ENCODE peak calls at places on chromosomes 3 and 15, in five cellular contexts. One of them, this sample, is unnamed.

GRCh38 chr15:81235781-81236507 is 39.3 kb downstream of the IL16 start:
- DNase-seq in K562: no peak
- DNase-seq in HCT116: no peak
- DNase-seq in H1: no peak
- DNase-seq in HepG2: no peak
- DNase-seq in this sample: no peak

GRCh38 chr3:76065975-76066374 is 280.6 kb upstream of the ZNF717 start:
- DNase-seq in HepG2: no peak
- DNase-seq in HCT116: no peak
- DNase-seq in H1: no peak
- DNase-seq in K562: no peak
- DNase-seq in this sample: no peak

GRCh38 chr3:168024537-168024941 is 71.2 kb downstream of the GOLIM4 start:
- DNase-seq in HepG2: no peak
- DNase-seq in H1: no peak
- DNase-seq in K562: no peak
- DNase-seq in HCT116: peak; percentile 82
- DNase-seq in this sample: no peak

GRCh38 chr3:81728766-81729544 is 32.5 kb downstream of the GBE1 start:
- DNase-seq in H1: no peak
- DNase-seq in HepG2: no peak
- DNase-seq in HCT116: no peak
- DNase-seq in K562: no peak
- DNase-seq in this sample: no peak

GRCh38 chr15:68154923-68155559 is 50.1 kb downstream of the CALML4 start:
- DNase-seq in H1: no peak
- DNase-seq in K562: peak; percentile 26
- DNase-seq in HCT116: peak; percentile 27
- DNase-seq in HepG2: peak; percentile 53
- DNase-seq in this sample: no peak

GRCh38 chr15:26097216-26097615 is 234.1 kb upstream of the ATP10A start:
- DNase-seq in HCT116: no peak
- DNase-seq in K562: no peak
- DNase-seq in H1: no peak
- DNase-seq in HepG2: no peak
- DNase-seq in this sample: no peak

GRCh38 chr3:10238330-10238995 is 9.8 kb upstream of the TATDN2 start:
- DNase-seq in K562: peak; percentile 49
- DNase-seq in HepG2: no peak
- DNase-seq in HCT116: no peak
- DNase-seq in H1: no peak
- DNase-seq in this sample: no peak

GRCh38 chr3:29279830-29280229 is 1.0 kb upstream of the RBMS3 start:
- DNase-seq in HCT116: no peak
- DNase-seq in K562: no peak
- DNase-seq in H1: no peak
- DNase-seq in HepG2: no peak
- DNase-seq in this sample: no peak

GRCh38 chr3:124611520-124611919 is 118.7 kb upstream of the UMPS start:
- DNase-seq in HCT116: no peak
- DNase-seq in K562: no peak
- DNase-seq in H1: no peak
- DNase-seq in HepG2: peak; percentile 68
- DNase-seq in this sample: no peak

GRCh38 chr15:82647835-82648256 is 683 bp upstream of the CPEB1 start:
- DNase-seq in K562: peak; percentile 92
- DNase-seq in HepG2: no peak
- DNase-seq in HCT116: no peak
- DNase-seq in H1: no peak
- DNase-seq in this sample: no peak

GRCh38 chr15:101001056-101001455 is 81.9 kb downstream of the LRRK1 start:
- DNase-seq in K562: no peak
- DNase-seq in HCT116: no peak
- DNase-seq in HepG2: no peak
- DNase-seq in H1: peak; percentile 3
- DNase-seq in this sample: no peak

GRCh38 chr15:29364429-29365078 is 94.9 kb upstream of the NSMCE3 start:
- DNase-seq in HepG2: peak; percentile 4
- DNase-seq in K562: no peak
- DNase-seq in HCT116: no peak
- DNase-seq in H1: no peak
- DNase-seq in this sample: no peak

GRCh38 chr15:92663250-92663951 is 7.8 kb upstream of the FAM174B start:
- DNase-seq in K562: no peak
- DNase-seq in HCT116: no peak
- DNase-seq in H1: no peak
- DNase-seq in HepG2: no peak
- DNase-seq in this sample: no peak

DNA sequence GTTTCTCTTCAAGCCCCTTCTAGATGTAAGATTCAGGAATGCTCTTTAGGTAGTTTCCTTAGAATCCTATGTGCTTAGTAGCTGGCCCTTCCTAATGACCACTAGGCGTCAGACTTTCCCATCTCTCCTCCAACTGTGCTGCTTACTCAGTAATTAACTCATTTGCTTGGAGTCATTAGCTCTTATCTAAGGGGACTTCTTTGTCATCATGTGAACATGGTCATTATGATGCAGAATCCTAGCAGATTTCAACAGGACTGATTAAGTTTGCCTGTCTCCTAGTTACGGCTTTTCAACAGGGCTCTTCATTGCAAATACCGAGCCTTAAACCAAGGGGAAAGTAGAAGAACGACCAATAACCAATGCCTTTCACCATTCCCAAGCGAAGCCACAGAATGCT is 46.4 kb downstream of the GJD2 start:
- DNase-seq in K562: peak; percentile 63
- DNase-seq in H1: no peak
- DNase-seq in HCT116: peak; percentile 19
- DNase-seq in HepG2: peak; percentile 28
- DNase-seq in this sample: peak; percentile 39
- TF ChIP-seq JUND in K562: peak; percentile 30
- TF ChIP-seq JUND in H1: no peak
- TF ChIP-seq JUND in HCT116: no peak
- TF ChIP-seq JUND in HepG2: no peak
- TF ChIP-seq JUND in this sample: no peak

DNA sequence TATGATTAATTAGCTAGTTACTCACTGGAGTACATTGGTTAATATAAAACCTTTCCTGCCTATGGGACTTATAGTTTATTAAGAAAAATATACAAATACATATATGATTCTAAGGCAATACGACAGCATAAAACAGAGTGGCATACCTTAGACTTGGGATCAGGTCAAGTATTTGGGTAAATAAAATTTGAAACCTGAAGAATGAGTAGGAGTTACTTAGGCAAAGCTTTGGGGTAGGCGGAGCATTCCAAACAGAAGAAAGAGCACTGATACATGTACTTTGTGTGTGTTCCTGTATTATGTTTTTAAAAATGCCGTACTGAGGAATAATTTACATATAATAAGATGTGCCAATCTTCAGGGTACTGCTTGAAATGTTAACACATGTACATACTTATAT is 15.1 kb downstream of the ZPLD1 start:
- DNase-seq in HepG2: no peak
- DNase-seq in HCT116: no peak
- DNase-seq in H1: no peak
- DNase-seq in K562: no peak
- DNase-seq in this sample: no peak
- TF ChIP-seq JUND in HepG2: no peak
- TF ChIP-seq JUND in HCT116: no peak
- TF ChIP-seq JUND in H1: no peak
- TF ChIP-seq JUND in K562: no peak
- TF ChIP-seq JUND in this sample: no peak

GRCh38 chr3:137222736-137223135 is 265.0 kb downstream of the IL20RB start:
- DNase-seq in H1: no peak
- DNase-seq in HepG2: no peak
- DNase-seq in HCT116: no peak
- DNase-seq in K562: no peak
- DNase-seq in this sample: no peak

GRCh38 chr3:137224464-137224863 is 266.7 kb downstream of the IL20RB start:
- DNase-seq in K562: no peak
- DNase-seq in HepG2: no peak
- DNase-seq in H1: no peak
- DNase-seq in HCT116: no peak
- DNase-seq in this sample: no peak
- TF ChIP-seq JUND in K562: no peak
- TF ChIP-seq JUND in HepG2: no peak
- TF ChIP-seq JUND in H1: no peak
- TF ChIP-seq JUND in HCT116: no peak
- TF ChIP-seq JUND in this sample: no peak

GRCh38 chr15:32864841-32865240 is 147.0 kb downstream of the GREM1 start:
- DNase-seq in HepG2: no peak
- DNase-seq in H1: no peak
- DNase-seq in HCT116: no peak
- DNase-seq in K562: no peak
- DNase-seq in this sample: no peak

GRCh38 chr15:32869814-32870213 is 152.0 kb downstream of the GREM1 start:
- DNase-seq in H1: no peak
- DNase-seq in K562: no peak
- DNase-seq in HCT116: no peak
- DNase-seq in HepG2: no peak
- DNase-seq in this sample: no peak

GRCh38 chr15:32866486-32867312 is 148.9 kb downstream of the GREM1 start:
- DNase-seq in HepG2: peak; percentile 33
- DNase-seq in H1: no peak
- DNase-seq in HCT116: no peak
- DNase-seq in K562: no peak
- DNase-seq in this sample: no peak

GRCh38 chr15:32870240-32871033 is 152.6 kb downstream of the GREM1 start:
- DNase-seq in H1: no peak
- DNase-seq in HepG2: no peak
- DNase-seq in HCT116: peak; percentile 94
- DNase-seq in K562: peak; percentile 14
- DNase-seq in this sample: no peak

GRCh38 chr15:32867313-32867626 is 149.5 kb downstream of the GREM1 start:
- DNase-seq in H1: no peak
- DNase-seq in K562: no peak
- DNase-seq in HCT116: peak; percentile 68
- DNase-seq in HepG2: no peak
- DNase-seq in this sample: no peak
- TF ChIP-seq JUND in H1: no peak
- TF ChIP-seq JUND in K562: no peak
- TF ChIP-seq JUND in HCT116: no peak
- TF ChIP-seq JUND in HepG2: no peak
- TF ChIP-seq JUND in this sample: no peak

GRCh38 chr3:136659253-136659652 is 92.9 kb downstream of the STAG1 start:
- DNase-seq in K562: peak; percentile 25
- DNase-seq in H1: no peak
- DNase-seq in HCT116: no peak
- DNase-seq in HepG2: no peak
- DNase-seq in this sample: no peak
- TF ChIP-seq JUND in K562: no peak
- TF ChIP-seq JUND in H1: no peak
- TF ChIP-seq JUND in HCT116: no peak
- TF ChIP-seq JUND in HepG2: no peak
- TF ChIP-seq JUND in this sample: no peak